ENCODE peak calls at places on chromosomes 5 and 9, in four cellular contexts. E is CD4-positive, CD25-positive, alpha-beta regulatory T cell; L is EH; U is CD8-positive, alpha-beta memory T cell. V is an unnamed sample.

GRCh38 chr5:100900142-100900795 is 2.8 kb downstream of the ST8SIA4 start:
- DNase-seq in E (peak; percentile 18), L (no peak), U (no peak), V (peak; percentile 60)

GRCh38 chr9:126491256-126491879 is 122.4 kb upstream of the LMX1B start:
- DNase-seq in L (peak; percentile 71), E (peak; percentile 44), U (peak; percentile 54), V (peak; percentile 67)

GRCh38 chr5:52735139-52735538 is 52.6 kb upstream of the ITGA1 start:
- DNase-seq in L (peak; percentile 55), U (no peak), E (no peak), V (no peak)

GRCh38 chr5:59088546-59088945 is 505.7 kb downstream of the RAB3C start:
- DNase-seq in L (no peak), E (no peak), U (no peak), V (no peak)

GRCh38 chr5:119275873-119276214 is 80.0 kb upstream of the TNFAIP8 start:
- DNase-seq in U (no peak), L (no peak), E (no peak), V (peak; percentile 50)

GRCh38 chr9:93136011-93136440 is 2.0 kb upstream of the NINJ1 start:
- DNase-seq in U (no peak), L (no peak), E (no peak), V (no peak)

GRCh38 chr5:66639036-66639435 is 42.8 kb downstream of the MAST4 start:
- DNase-seq in U (no peak), E (no peak), L (no peak), V (no peak)

GRCh38 chr5:131825404-131826013 is 28.7 kb upstream of the FNIP1 start:
- DNase-seq in U (no peak), L (no peak), E (no peak), V (no peak)

GRCh38 chr9:114078021-114078780 is at the start of gene AMBP:
- DNase-seq in L (peak; percentile 31), E (no peak), U (no peak), V (no peak)

GRCh38 chr9:136198605-136199083 is 6.3 kb downstream of the LHX3 start:
- DNase-seq in E (no peak), L (no peak), U (no peak), V (no peak)

GRCh38 chr9:129840024-129840423 is 4.8 kb downstream of the USP20 start:
- DNase-seq in U (no peak), L (no peak), E (no peak), V (no peak)

GRCh38 chr5:170443624-170444023 is 54.5 kb upstream of the KCNMB1 start:
- DNase-seq in L (no peak), U (no peak), E (no peak), V (no peak)

GRCh38 chr5:157744055-157745011 is 821 bp downstream of the LSM11 start:
- DNase-seq in U (peak; percentile 10), L (peak; percentile 33), E (no peak), V (peak; percentile 33)

GRCh38 chr5:14580037-14581034 is 1.3 kb upstream of the OTULINL start:
- DNase-seq in E (no peak), U (no peak), L (peak; percentile 96), V (no peak)

V was measured in B cell.